ENCODE peak calls at places on chromosome 5, in five cellular contexts. F is IMR-90, Z is ovary, O is GM12865, A is coronary artery. D is an unnamed sample.
A peak's percentile ranks its signal among the peaks of the same experiment; 100 is the strongest.

GRCh38 chr5:100846722-100847121 is 56.4 kb downstream of the ST8SIA4 start:
- DNase-seq in O (no peak), A (no peak), Z (no peak), F (no peak), D (no peak)

GRCh38 chr5:96721351-96721970 is 59.3 kb downstream of the CAST start:
- DNase-seq in F (peak; percentile 62), Z (no peak), A (no peak), O (no peak), D (no peak)

GRCh38 chr5:172245823-172246222 is 37.7 kb downstream of the UBTD2 start:
- DNase-seq in Z (no peak), A (no peak), F (no peak), O (no peak), D (no peak)

GRCh38 chr5:71748360-71748759 is 29.3 kb downstream of the CARTPT start:
- DNase-seq in Z (peak; percentile 26), A (no peak), O (no peak), F (no peak), D (peak; percentile 68)

GRCh38 chr5:26700759-26701384 is 337.5 kb downstream of the CDH9 start:
- DNase-seq in O (peak; percentile 1), F (no peak), Z (no peak), A (no peak), D (peak; percentile 70)

GRCh38 chr5:130011986-130012385 is 107.7 kb downstream of the CHSY3 start:
- DNase-seq in F (no peak), O (no peak), Z (no peak), A (no peak), D (no peak)

GRCh38 chr5:58972301-58972700 is 389.4 kb downstream of the RAB3C start:
- DNase-seq in A (no peak), Z (no peak), O (no peak), F (peak; percentile 3), D (no peak)

GRCh38 chr5:57435701-57436134 is 46.9 kb downstream of the ACTBL2 start:
- DNase-seq in A (no peak), Z (no peak), F (peak; percentile 99), O (no peak), D (no peak)

GRCh38 chr5:78286288-78286687 is 8.2 kb downstream of the AP3B1 start:
- DNase-seq in Z (no peak), O (peak; percentile 15), F (no peak), A (no peak), D (no peak)

GRCh38 chr5:181245427-181246275 is 1.9 kb upstream of the RACK1 start:
- DNase-seq in O (no peak), A (no peak), F (no peak), Z (no peak), D (no peak)

GRCh38 chr5:1510151-1510561 is 13.6 kb downstream of the LPCAT1 start:
- DNase-seq in O (no peak), Z (no peak), F (no peak), A (no peak), D (no peak)

GRCh38 chr5:109152565-109152964 is 257.2 kb downstream of the PJA2 start:
- DNase-seq in F (no peak), A (no peak), Z (no peak), O (no peak), D (no peak)

GRCh38 chr5:172802585-172803176 is 31.4 kb upstream of the ERGIC1 start:
- DNase-seq in F (peak; percentile 83), A (no peak), Z (no peak), O (no peak), D (no peak)

GRCh38 chr5:36073595-36074216 is 7.0 kb upstream of the UGT3A2 start:
- DNase-seq in O (peak; percentile 67), F (no peak), A (no peak), Z (no peak), D (peak; percentile 22)

GRCh38 chr5:13403351-13403750 is 541.1 kb downstream of the DNAH5 start:
- DNase-seq in O (no peak), A (no peak), F (no peak), Z (no peak), D (no peak)

GRCh38 chr5:98769256-98770157 is 4.0 kb upstream of the RGMB start:
- DNase-seq in F (peak; percentile 92), Z (peak; percentile 68), A (no peak), O (peak; percentile 39), D (peak; percentile 85)

GRCh38 chr5:137695651-137696428 is 40.0 kb downstream of the KLHL3 start:
- DNase-seq in O (no peak), Z (no peak), F (no peak), A (no peak), D (no peak)

GRCh38 chr5:138138949-138139775 is at the start of gene NME5:
- DNase-seq in O (peak; percentile 77), Z (peak; percentile 71), F (peak; percentile 40), A (no peak), D (peak; percentile 69)

GRCh38 chr5:138574744-138575193 is 432 bp downstream of the HSPA9 start:
- DNase-seq in F (peak; percentile 24), A (no peak), O (no peak), Z (no peak), D (no peak)

GRCh38 chr5:149345147-149345891 is at the start of gene GRPEL2:
- DNase-seq in O (peak; percentile 98), A (peak; percentile 97), F (peak; percentile 98), Z (peak; percentile 94), D (peak; percentile 97)

GRCh38 chr5:116090192-116090790 is 5.5 kb downstream of the COMMD10 start:
- DNase-seq in A (no peak), Z (no peak), O (no peak), F (no peak), D (no peak)

GRCh38 chr5:9301200-9301599 is 244.7 kb downstream of the SEMA5A start:
- DNase-seq in O (no peak), Z (no peak), A (no peak), F (no peak), D (no peak)

GRCh38 chr5:108650997-108651396 is 96.7 kb upstream of the FER start:
- DNase-seq in Z (no peak), F (peak; percentile 81), O (no peak), A (no peak), D (no peak)

GRCh38 chr5:154179846-154180710 is 10.5 kb upstream of the GALNT10 start:
- DNase-seq in O (peak; percentile 74), F (peak; percentile 67), A (no peak), Z (no peak), D (peak; percentile 39)

GRCh38 chr5:115461093-115461492 is 83.5 kb downstream of the FEM1C start:
- DNase-seq in O (no peak), A (no peak), F (no peak), Z (no peak), D (no peak)

GRCh38 chr5:79181419-79182022 is 54.4 kb upstream of the JMY start:
- DNase-seq in F (no peak), Z (no peak), O (no peak), A (no peak), D (no peak)

GRCh38 chr5:15500326-15500958 is 462 bp downstream of the FBXL7 start:
- DNase-seq in F (peak; percentile 25), O (no peak), A (peak; percentile 81), Z (peak; percentile 72), D (peak; percentile 50)

GRCh38 chr5:145237843-145238242 is 597.3 kb downstream of the PRELID2 start:
- DNase-seq in A (no peak), F (peak; percentile 24), Z (no peak), O (peak; percentile 61), D (peak; percentile 25)

GRCh38 chr5:36724429-36725332 is 118.3 kb downstream of the SLC1A3 start:
- DNase-seq in F (no peak), O (peak; percentile 95), A (no peak), Z (no peak), D (peak; percentile 37)

GRCh38 chr5:96509721-96510383 is 76.8 kb upstream of the PCSK1 start:
- DNase-seq in O (no peak), Z (no peak), A (no peak), F (peak; percentile 97), D (no peak)

GRCh38 chr5:125499969-125500368 is 753.5 kb upstream of the ZNF608 start:
- DNase-seq in O (no peak), A (no peak), Z (no peak), F (no peak), D (no peak)

GRCh38 chr5:72510610-72511121 is 3.5 kb upstream of the ZNF366 start:
- DNase-seq in Z (no peak), A (no peak), O (peak; percentile 67), F (peak; percentile 86), D (no peak)

GRCh38 chr5:72815580-72816296 is 723 bp upstream of the TNPO1 start:
- DNase-seq in O (no peak), F (no peak), A (no peak), Z (no peak), D (no peak)

DNA sequence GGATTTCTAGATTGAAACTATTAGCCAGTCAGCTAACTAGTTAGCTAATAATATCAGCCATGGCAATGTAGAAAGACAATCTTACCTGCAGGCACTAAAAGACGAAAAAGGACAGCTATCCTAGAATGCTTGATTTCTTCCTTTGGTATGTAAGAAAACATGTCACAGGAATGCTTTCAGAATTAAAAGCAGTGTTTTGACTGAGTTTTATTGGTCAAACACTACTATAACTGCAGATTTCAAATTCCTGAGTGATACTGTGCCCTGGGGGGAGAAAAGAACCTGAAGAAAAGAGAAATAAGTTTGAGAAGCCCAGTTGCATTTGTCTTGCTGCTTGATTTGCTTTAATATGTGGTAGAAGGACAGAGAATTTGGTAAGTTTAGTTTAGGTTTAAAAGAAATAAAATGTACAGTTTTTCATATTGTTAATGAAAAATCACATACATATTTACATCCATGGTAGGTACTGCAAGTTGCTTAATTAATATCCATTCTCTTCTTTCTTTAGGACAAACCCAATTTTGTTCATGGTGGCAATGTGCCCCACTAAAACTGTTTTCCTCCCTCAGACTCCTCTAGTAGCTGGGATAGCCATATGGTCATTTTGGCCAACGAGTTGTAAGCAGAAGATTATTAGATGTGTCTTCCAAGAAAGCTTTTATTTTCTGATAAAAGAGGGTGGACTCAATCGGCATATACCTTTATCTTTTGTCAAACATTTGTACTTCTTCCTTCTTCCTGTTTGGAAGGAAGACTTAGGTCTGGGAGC is 4.3 kb upstream of the FAM169A start:
- DNase-seq in Z (no peak), O (no peak), A (no peak), F (no peak), D (no peak)
- TF ChIP-seq CTCF in Z (no peak), O (no peak), A (no peak), F (no peak), D (no peak)

GRCh38 chr5:82360043-82360442 is 81.9 kb upstream of the RPS23 start:
- DNase-seq in O (no peak), Z (no peak), A (no peak), F (no peak), D (no peak)
- TF ChIP-seq CTCF in O (no peak), Z (no peak), A (no peak), F (no peak), D (no peak)

GRCh38 chr5:159100022-159100927 is 559 bp upstream of the EBF1 start:
- DNase-seq in F (peak; percentile 88), A (peak; percentile 97), Z (peak; percentile 96), O (peak; percentile 95), D (peak; percentile 96)
- TF ChIP-seq CTCF in F (no peak), A (no peak), Z (no peak), O (no peak), D (no peak)

GRCh38 chr5:179829732-179830435 is 9.2 kb downstream of the SQSTM1 start:
- DNase-seq in Z (no peak), O (no peak), F (no peak), A (no peak), D (no peak)

GRCh38 chr5:179825655-179826182 is 5.0 kb downstream of the SQSTM1 start:
- DNase-seq in F (no peak), A (no peak), O (no peak), Z (no peak), D (no peak)

GRCh38 chr5:179824745-179825112 is 4.0 kb downstream of the SQSTM1 start:
- DNase-seq in A (no peak), Z (no peak), O (no peak), F (no peak), D (no peak)

GRCh38 chr5:179828756-179829421 is 8.2 kb downstream of the SQSTM1 start:
- DNase-seq in F (no peak), Z (no peak), O (no peak), A (no peak), D (no peak)

GRCh38 chr5:179827684-179828083 is 7.0 kb downstream of the SQSTM1 start:
- DNase-seq in A (no peak), F (peak; percentile 73), O (no peak), Z (no peak), D (no peak)
- TF ChIP-seq CTCF in A (no peak), F (peak; percentile 12), O (no peak), Z (no peak), D (no peak)